ENCODE peak calls at places on chromosomes 1 and 21, in ten cellular contexts. Z, K, W, D, T, R, J, A, V and G are unnamed samples.

GRCh38 chr1:6197746-6198427 is 1.5 kb downstream of the RPL22 start:
- DNase-seq in Z (no peak), K (no peak), W (peak; percentile 46), D (no peak), T (no peak), R (no peak), J (no peak), A (no peak), V (no peak), G (no peak)

GRCh38 chr1:243213045-243213787 is 41.9 kb downstream of the CEP170 start:
- DNase-seq in Z (peak; percentile 77), K (no peak), W (peak; percentile 90), D (no peak), T (peak; percentile 46), R (no peak), J (no peak), A (no peak), V (no peak), G (no peak)

GRCh38 chr21:45363921-45364463 is 41.0 kb upstream of the COL18A1 start:
- DNase-seq in Z (peak; percentile 99), K (no peak), W (peak; percentile 99), D (peak; percentile 55), T (peak; percentile 99), R (no peak), J (peak; percentile 73), A (no peak), V (no peak), G (no peak)

GRCh38 chr1:174534789-174535188 is 87.0 kb downstream of the GPR52 start:
- DNase-seq in Z (peak; percentile 82), K (no peak), W (peak; percentile 51), D (no peak), T (no peak), R (no peak), J (no peak), A (no peak), V (no peak), G (no peak)

GRCh38 chr1:193940176-193940575 is 753.8 kb upstream of the B3GALT2 start:
- DNase-seq in Z (no peak), K (no peak), W (no peak), D (no peak), T (no peak), R (no peak), J (no peak), A (no peak), V (no peak), G (no peak)

GRCh38 chr21:34632498-34632897 is 17.6 kb upstream of the RCAN1 start:
- DNase-seq in Z (no peak), K (no peak), W (no peak), D (no peak), T (no peak), R (no peak), J (no peak), A (no peak), V (no peak), G (no peak)

GRCh38 chr1:160408864-160409263 is 8.5 kb downstream of the VANGL2 start:
- DNase-seq in Z (no peak), K (no peak), W (no peak), D (no peak), T (no peak), R (no peak), J (no peak), A (no peak), V (no peak), G (no peak)

GRCh38 chr1:112708002-112708448 is 1.1 kb upstream of the RHOC start:
- DNase-seq in Z (no peak), K (no peak), W (no peak), D (no peak), T (no peak), R (no peak), J (no peak), A (no peak), V (no peak), G (no peak)

GRCh38 chr1:19735419-19736127 is 64.1 kb downstream of the TMCO4 start:
- DNase-seq in Z (peak; percentile 98), K (peak; percentile 20), W (peak; percentile 89), D (no peak), T (peak; percentile 96), R (no peak), J (peak; percentile 20), A (no peak), V (no peak), G (no peak)